ENCODE peak calls at places on chromosomes 2 and 18, in ten cellular contexts. One of them, this sample, is unnamed.

GRCh38 chr2:168180914-168181313 is 66.5 kb downstream of the STK39 start:
- DNase-seq in B cell: no peak
- DNase-seq in tibial artery: no peak
- DNase-seq in HL-60: no peak
- DNase-seq in brain microvascular endothelial cell: no peak
- DNase-seq in foreskin fibroblast: no peak
- DNase-seq in colonic mucosa: no peak
- DNase-seq in dorsolateral prefrontal cortex: no peak
- DNase-seq in psoas muscle: no peak
- DNase-seq in endothelial cell: no peak
- DNase-seq in this sample: no peak

GRCh38 chr2:183519371-183520056 is 395.3 kb downstream of the NUP35 start:
- DNase-seq in B cell: no peak
- DNase-seq in tibial artery: no peak
- DNase-seq in HL-60: no peak
- DNase-seq in brain microvascular endothelial cell: no peak
- DNase-seq in foreskin fibroblast: no peak
- DNase-seq in colonic mucosa: no peak
- DNase-seq in dorsolateral prefrontal cortex: no peak
- DNase-seq in psoas muscle: no peak
- DNase-seq in endothelial cell: no peak
- DNase-seq in this sample: no peak

GRCh38 chr2:207768168-207768890 is 1.4 kb downstream of the FZD5 start:
- DNase-seq in B cell: peak; percentile 61
- DNase-seq in tibial artery: peak; percentile 73
- DNase-seq in HL-60: no peak
- DNase-seq in brain microvascular endothelial cell: no peak
- DNase-seq in foreskin fibroblast: peak; percentile 67
- DNase-seq in colonic mucosa: peak; percentile 57
- DNase-seq in dorsolateral prefrontal cortex: no peak
- DNase-seq in psoas muscle: peak; percentile 54
- DNase-seq in endothelial cell: peak; percentile 55
- DNase-seq in this sample: peak; percentile 58

GRCh38 chr18:33470229-33470628 is 29.7 kb upstream of the CCDC178 start:
- DNase-seq in B cell: no peak
- DNase-seq in tibial artery: no peak
- DNase-seq in HL-60: no peak
- DNase-seq in brain microvascular endothelial cell: peak; percentile 50
- DNase-seq in foreskin fibroblast: peak; percentile 53
- DNase-seq in colonic mucosa: no peak
- DNase-seq in dorsolateral prefrontal cortex: no peak
- DNase-seq in psoas muscle: no peak
- DNase-seq in endothelial cell: no peak
- DNase-seq in this sample: no peak

GRCh38 chr2:209389124-209389523 is 34.7 kb upstream of the MAP2 start:
- DNase-seq in B cell: no peak
- DNase-seq in tibial artery: no peak
- DNase-seq in HL-60: no peak
- DNase-seq in brain microvascular endothelial cell: no peak
- DNase-seq in foreskin fibroblast: no peak
- DNase-seq in colonic mucosa: no peak
- DNase-seq in dorsolateral prefrontal cortex: no peak
- DNase-seq in psoas muscle: no peak
- DNase-seq in endothelial cell: no peak
- DNase-seq in this sample: no peak

GRCh38 chr18:32891797-32892196 is 119.0 kb upstream of the KLHL14 start:
- DNase-seq in B cell: no peak
- DNase-seq in tibial artery: no peak
- DNase-seq in HL-60: no peak
- DNase-seq in brain microvascular endothelial cell: no peak
- DNase-seq in foreskin fibroblast: no peak
- DNase-seq in colonic mucosa: no peak
- DNase-seq in dorsolateral prefrontal cortex: no peak
- DNase-seq in psoas muscle: no peak
- DNase-seq in endothelial cell: no peak
- DNase-seq in this sample: no peak

GRCh38 chr2:120736955-120737801 is 1.5 kb downstream of the GLI2 start:
- DNase-seq in B cell: no peak
- DNase-seq in tibial artery: peak; percentile 87
- DNase-seq in HL-60: no peak
- DNase-seq in brain microvascular endothelial cell: peak; percentile 81
- DNase-seq in foreskin fibroblast: peak; percentile 88
- DNase-seq in colonic mucosa: peak; percentile 52
- DNase-seq in dorsolateral prefrontal cortex: no peak
- DNase-seq in psoas muscle: peak; percentile 65
- DNase-seq in endothelial cell: no peak
- DNase-seq in this sample: no peak

GRCh38 chr2:9984861-9985480 is 33.5 kb downstream of the GRHL1 start:
- DNase-seq in B cell: no peak
- DNase-seq in tibial artery: no peak
- DNase-seq in HL-60: no peak
- DNase-seq in brain microvascular endothelial cell: no peak
- DNase-seq in foreskin fibroblast: peak; percentile 82
- DNase-seq in colonic mucosa: peak; percentile 59
- DNase-seq in dorsolateral prefrontal cortex: no peak
- DNase-seq in psoas muscle: no peak
- DNase-seq in endothelial cell: no peak
- DNase-seq in this sample: no peak

GRCh38 chr2:205580591-205580990 is 101.7 kb upstream of the NRP2 start:
- DNase-seq in B cell: no peak
- DNase-seq in tibial artery: no peak
- DNase-seq in HL-60: no peak
- DNase-seq in brain microvascular endothelial cell: peak; percentile 19
- DNase-seq in foreskin fibroblast: peak; percentile 64
- DNase-seq in colonic mucosa: no peak
- DNase-seq in dorsolateral prefrontal cortex: no peak
- DNase-seq in psoas muscle: no peak
- DNase-seq in endothelial cell: no peak
- DNase-seq in this sample: no peak

GRCh38 chr18:12744103-12744502 is 41.3 kb downstream of the PSMG2 start:
- DNase-seq in B cell: peak; percentile 48
- DNase-seq in tibial artery: no peak
- DNase-seq in HL-60: no peak
- DNase-seq in brain microvascular endothelial cell: peak; percentile 35
- DNase-seq in foreskin fibroblast: peak; percentile 80
- DNase-seq in colonic mucosa: no peak
- DNase-seq in dorsolateral prefrontal cortex: no peak
- DNase-seq in psoas muscle: no peak
- DNase-seq in endothelial cell: no peak
- DNase-seq in this sample: peak; percentile 62

GRCh38 chr2:235618039-235618438 is 124.2 kb downstream of the AGAP1 start:
- DNase-seq in B cell: no peak
- DNase-seq in tibial artery: no peak
- DNase-seq in HL-60: no peak
- DNase-seq in brain microvascular endothelial cell: peak; percentile 52
- DNase-seq in foreskin fibroblast: peak; percentile 55
- DNase-seq in colonic mucosa: no peak
- DNase-seq in dorsolateral prefrontal cortex: no peak
- DNase-seq in psoas muscle: no peak
- DNase-seq in endothelial cell: no peak
- DNase-seq in this sample: no peak

GRCh38 chr2:179538406-179538805 is 273.8 kb upstream of the SESTD1 start:
- DNase-seq in B cell: no peak
- DNase-seq in tibial artery: no peak
- DNase-seq in HL-60: no peak
- DNase-seq in brain microvascular endothelial cell: no peak
- DNase-seq in foreskin fibroblast: peak; percentile 20
- DNase-seq in colonic mucosa: no peak
- DNase-seq in dorsolateral prefrontal cortex: no peak
- DNase-seq in psoas muscle: no peak
- DNase-seq in endothelial cell: no peak
- DNase-seq in this sample: no peak

GRCh38 chr2:216139884-216140283 is 30.7 kb downstream of the XRCC5 start:
- DNase-seq in B cell: peak; percentile 30
- DNase-seq in tibial artery: no peak
- DNase-seq in HL-60: no peak
- DNase-seq in brain microvascular endothelial cell: no peak
- DNase-seq in foreskin fibroblast: no peak
- DNase-seq in colonic mucosa: peak; percentile 24
- DNase-seq in dorsolateral prefrontal cortex: no peak
- DNase-seq in psoas muscle: no peak
- DNase-seq in endothelial cell: peak; percentile 18
- DNase-seq in this sample: peak; percentile 8

GRCh38 chr2:172864182-172864581 is 128.5 kb downstream of the RAPGEF4 start:
- DNase-seq in B cell: peak; percentile 3
- DNase-seq in tibial artery: peak; percentile 69
- DNase-seq in HL-60: peak; percentile 13
- DNase-seq in brain microvascular endothelial cell: peak; percentile 36
- DNase-seq in foreskin fibroblast: peak; percentile 58
- DNase-seq in colonic mucosa: peak; percentile 54
- DNase-seq in dorsolateral prefrontal cortex: peak; percentile 44
- DNase-seq in psoas muscle: peak; percentile 62
- DNase-seq in endothelial cell: peak; percentile 44
- DNase-seq in this sample: peak; percentile 41

GRCh38 chr2:172862077-172862476 is 126.4 kb downstream of the RAPGEF4 start:
- DNase-seq in B cell: no peak
- DNase-seq in tibial artery: no peak
- DNase-seq in HL-60: no peak
- DNase-seq in brain microvascular endothelial cell: no peak
- DNase-seq in foreskin fibroblast: no peak
- DNase-seq in colonic mucosa: no peak
- DNase-seq in dorsolateral prefrontal cortex: no peak
- DNase-seq in psoas muscle: no peak
- DNase-seq in endothelial cell: no peak
- DNase-seq in this sample: no peak

GRCh38 chr2:172863341-172863740 is 127.7 kb downstream of the RAPGEF4 start:
- DNase-seq in B cell: no peak
- DNase-seq in tibial artery: no peak
- DNase-seq in HL-60: no peak
- DNase-seq in brain microvascular endothelial cell: no peak
- DNase-seq in foreskin fibroblast: no peak
- DNase-seq in colonic mucosa: no peak
- DNase-seq in dorsolateral prefrontal cortex: no peak
- DNase-seq in psoas muscle: no peak
- DNase-seq in endothelial cell: no peak
- DNase-seq in this sample: no peak

GRCh38 chr2:172861632-172862031 is 126.0 kb downstream of the RAPGEF4 start:
- DNase-seq in B cell: no peak
- DNase-seq in tibial artery: no peak
- DNase-seq in HL-60: no peak
- DNase-seq in brain microvascular endothelial cell: no peak
- DNase-seq in foreskin fibroblast: no peak
- DNase-seq in colonic mucosa: no peak
- DNase-seq in dorsolateral prefrontal cortex: no peak
- DNase-seq in psoas muscle: no peak
- DNase-seq in endothelial cell: no peak
- DNase-seq in this sample: no peak

GRCh38 chr2:172865422-172865821 is 129.8 kb downstream of the RAPGEF4 start:
- DNase-seq in B cell: no peak
- DNase-seq in tibial artery: no peak
- DNase-seq in HL-60: no peak
- DNase-seq in brain microvascular endothelial cell: no peak
- DNase-seq in foreskin fibroblast: peak; percentile 24
- DNase-seq in colonic mucosa: no peak
- DNase-seq in dorsolateral prefrontal cortex: no peak
- DNase-seq in psoas muscle: no peak
- DNase-seq in endothelial cell: no peak
- DNase-seq in this sample: no peak
- TF ChIP-seq CTCF in B cell: no peak
- TF ChIP-seq CTCF in tibial artery: no peak
- TF ChIP-seq CTCF in HL-60: no peak
- TF ChIP-seq CTCF in brain microvascular endothelial cell: peak; percentile 63
- TF ChIP-seq CTCF in foreskin fibroblast: peak; percentile 29
- TF ChIP-seq CTCF in colonic mucosa: no peak
- TF ChIP-seq CTCF in dorsolateral prefrontal cortex: no peak
- TF ChIP-seq CTCF in psoas muscle: no peak
- TF ChIP-seq CTCF in endothelial cell: peak; percentile 21
- TF ChIP-seq CTCF in this sample: no peak

GRCh38 chr2:177618270-177619253 is 226.0 kb downstream of the AGPS start:
- DNase-seq in B cell: peak; percentile 94
- DNase-seq in tibial artery: peak; percentile 94
- DNase-seq in HL-60: peak; percentile 54
- DNase-seq in brain microvascular endothelial cell: peak; percentile 92
- DNase-seq in foreskin fibroblast: peak; percentile 92
- DNase-seq in colonic mucosa: peak; percentile 95
- DNase-seq in dorsolateral prefrontal cortex: peak; percentile 94
- DNase-seq in psoas muscle: peak; percentile 93
- DNase-seq in endothelial cell: peak; percentile 84
- DNase-seq in this sample: peak; percentile 83

GRCh38 chr2:177617849-177618248 is 225.3 kb downstream of the AGPS start:
- DNase-seq in B cell: no peak
- DNase-seq in tibial artery: no peak
- DNase-seq in HL-60: no peak
- DNase-seq in brain microvascular endothelial cell: no peak
- DNase-seq in foreskin fibroblast: no peak
- DNase-seq in colonic mucosa: no peak
- DNase-seq in dorsolateral prefrontal cortex: no peak
- DNase-seq in psoas muscle: no peak
- DNase-seq in endothelial cell: no peak
- DNase-seq in this sample: no peak

GRCh38 chr2:177616731-177617130 is 224.2 kb downstream of the AGPS start:
- DNase-seq in B cell: no peak
- DNase-seq in tibial artery: no peak
- DNase-seq in HL-60: no peak
- DNase-seq in brain microvascular endothelial cell: no peak
- DNase-seq in foreskin fibroblast: no peak
- DNase-seq in colonic mucosa: no peak
- DNase-seq in dorsolateral prefrontal cortex: no peak
- DNase-seq in psoas muscle: no peak
- DNase-seq in endothelial cell: no peak
- DNase-seq in this sample: no peak

GRCh38 chr2:177625744-177626655 is 233.4 kb downstream of the AGPS start:
- DNase-seq in B cell: peak; percentile 20
- DNase-seq in tibial artery: no peak
- DNase-seq in HL-60: no peak
- DNase-seq in brain microvascular endothelial cell: no peak
- DNase-seq in foreskin fibroblast: no peak
- DNase-seq in colonic mucosa: no peak
- DNase-seq in dorsolateral prefrontal cortex: no peak
- DNase-seq in psoas muscle: no peak
- DNase-seq in endothelial cell: no peak
- DNase-seq in this sample: no peak

GRCh38 chr2:177622516-177622915 is 229.9 kb downstream of the AGPS start:
- DNase-seq in B cell: no peak
- DNase-seq in tibial artery: no peak
- DNase-seq in HL-60: no peak
- DNase-seq in brain microvascular endothelial cell: no peak
- DNase-seq in foreskin fibroblast: no peak
- DNase-seq in colonic mucosa: no peak
- DNase-seq in dorsolateral prefrontal cortex: no peak
- DNase-seq in psoas muscle: no peak
- DNase-seq in endothelial cell: no peak
- DNase-seq in this sample: no peak
- TF ChIP-seq CTCF in B cell: no peak
- TF ChIP-seq CTCF in tibial artery: peak; percentile 34
- TF ChIP-seq CTCF in HL-60: no peak
- TF ChIP-seq CTCF in brain microvascular endothelial cell: no peak
- TF ChIP-seq CTCF in foreskin fibroblast: no peak
- TF ChIP-seq CTCF in colonic mucosa: no peak
- TF ChIP-seq CTCF in dorsolateral prefrontal cortex: no peak
- TF ChIP-seq CTCF in psoas muscle: no peak
- TF ChIP-seq CTCF in endothelial cell: no peak
- TF ChIP-seq CTCF in this sample: no peak

GRCh38 chr18:3998698-3999333 is 456.3 kb downstream of the DLGAP1 start:
- DNase-seq in B cell: no peak
- DNase-seq in tibial artery: no peak
- DNase-seq in HL-60: peak; percentile 15
- DNase-seq in brain microvascular endothelial cell: peak; percentile 34
- DNase-seq in foreskin fibroblast: peak; percentile 60
- DNase-seq in colonic mucosa: peak; percentile 31
- DNase-seq in dorsolateral prefrontal cortex: no peak
- DNase-seq in psoas muscle: no peak
- DNase-seq in endothelial cell: peak; percentile 18
- DNase-seq in this sample: peak; percentile 18
- TF ChIP-seq CTCF in B cell: peak; percentile 64
- TF ChIP-seq CTCF in tibial artery: peak; percentile 71
- TF ChIP-seq CTCF in HL-60: peak; percentile 83
- TF ChIP-seq CTCF in brain microvascular endothelial cell: peak; percentile 81
- TF ChIP-seq CTCF in foreskin fibroblast: peak; percentile 71
- TF ChIP-seq CTCF in colonic mucosa: peak; percentile 55
- TF ChIP-seq CTCF in dorsolateral prefrontal cortex: peak; percentile 78
- TF ChIP-seq CTCF in psoas muscle: peak; percentile 50
- TF ChIP-seq CTCF in endothelial cell: peak; percentile 80
- TF ChIP-seq CTCF in this sample: peak; percentile 34

GRCh38 chr2:96143848-96144480 is 1.3 kb downstream of the DUSP2 start:
- DNase-seq in B cell: peak; percentile 51
- DNase-seq in tibial artery: peak; percentile 60
- DNase-seq in HL-60: no peak
- DNase-seq in brain microvascular endothelial cell: no peak
- DNase-seq in foreskin fibroblast: no peak
- DNase-seq in colonic mucosa: no peak
- DNase-seq in dorsolateral prefrontal cortex: peak; percentile 60
- DNase-seq in psoas muscle: no peak
- DNase-seq in endothelial cell: peak; percentile 32
- DNase-seq in this sample: peak; percentile 61
- TF ChIP-seq CTCF in B cell: no peak
- TF ChIP-seq CTCF in tibial artery: no peak
- TF ChIP-seq CTCF in HL-60: peak; percentile 12
- TF ChIP-seq CTCF in brain microvascular endothelial cell: peak; percentile 29
- TF ChIP-seq CTCF in foreskin fibroblast: no peak
- TF ChIP-seq CTCF in colonic mucosa: no peak
- TF ChIP-seq CTCF in dorsolateral prefrontal cortex: no peak
- TF ChIP-seq CTCF in psoas muscle: no peak
- TF ChIP-seq CTCF in endothelial cell: no peak
- TF ChIP-seq CTCF in this sample: peak; percentile 11

This sample was measured in GM20000.